ENCODE peak calls at places on chromosomes 2 and 18, in ten cellular contexts. One of them, this sample, is unnamed.

GRCh38 chr2:109375131-109375561 is 238.6 kb downstream of the SEPTIN10 start:
- DNase-seq in GM12878: no peak
- DNase-seq in endothelial cell of umbilical vein: no peak
- DNase-seq in SK-N-SH: peak; percentile 5
- DNase-seq in WTC11: no peak
- DNase-seq in HepG2: no peak
- DNase-seq in HCT116: no peak
- DNase-seq in A549: no peak
- DNase-seq in H1: peak; percentile 33
- DNase-seq in K562: no peak
- DNase-seq in this sample: no peak

GRCh38 chr18:57141208-57142129 is 5.4 kb upstream of the BOD1L2 start:
- DNase-seq in K562: peak; percentile 41
- DNase-seq in endothelial cell of umbilical vein: no peak
- DNase-seq in WTC11: no peak
- DNase-seq in A549: no peak
- DNase-seq in HepG2: peak; percentile 82
- DNase-seq in SK-N-SH: no peak
- DNase-seq in H1: no peak
- DNase-seq in GM12878: no peak
- DNase-seq in HCT116: no peak
- DNase-seq in this sample: no peak

GRCh38 chr2:10740226-10740625 is 18.8 kb downstream of the ATP6V1C2 start:
- DNase-seq in HCT116: no peak
- DNase-seq in GM12878: no peak
- DNase-seq in H1: no peak
- DNase-seq in K562: no peak
- DNase-seq in SK-N-SH: no peak
- DNase-seq in WTC11: no peak
- DNase-seq in A549: no peak
- DNase-seq in HepG2: peak; percentile 49
- DNase-seq in endothelial cell of umbilical vein: no peak
- DNase-seq in this sample: no peak

GRCh38 chr2:181891258-181891965 is at the start of gene ITPRID2:
- DNase-seq in GM12878: no peak
- DNase-seq in HCT116: peak; percentile 74
- DNase-seq in endothelial cell of umbilical vein: peak; percentile 87
- DNase-seq in A549: peak; percentile 91
- DNase-seq in WTC11: peak; percentile 76
- DNase-seq in SK-N-SH: peak; percentile 98
- DNase-seq in H1: no peak
- DNase-seq in K562: peak; percentile 95
- DNase-seq in HepG2: peak; percentile 80
- DNase-seq in this sample: peak; percentile 95

GRCh38 chr2:32632089-32632488 is 4.2 kb downstream of the TTC27 start:
- DNase-seq in WTC11: no peak
- DNase-seq in endothelial cell of umbilical vein: no peak
- DNase-seq in GM12878: no peak
- DNase-seq in HepG2: no peak
- DNase-seq in H1: no peak
- DNase-seq in SK-N-SH: no peak
- DNase-seq in HCT116: peak; percentile 7
- DNase-seq in A549: peak; percentile 51
- DNase-seq in K562: peak; percentile 75
- DNase-seq in this sample: peak; percentile 39

GRCh38 chr2:33019796-33020195 is 73.0 kb downstream of the LTBP1 start:
- DNase-seq in SK-N-SH: no peak
- DNase-seq in GM12878: no peak
- DNase-seq in A549: no peak
- DNase-seq in K562: peak; percentile 79
- DNase-seq in endothelial cell of umbilical vein: no peak
- DNase-seq in H1: no peak
- DNase-seq in WTC11: no peak
- DNase-seq in HepG2: no peak
- DNase-seq in HCT116: no peak
- DNase-seq in this sample: no peak

GRCh38 chr2:236573066-236573929 is 3.7 kb downstream of the ACKR3 start:
- DNase-seq in endothelial cell of umbilical vein: no peak
- DNase-seq in HepG2: no peak
- DNase-seq in H1: no peak
- DNase-seq in K562: no peak
- DNase-seq in A549: no peak
- DNase-seq in HCT116: no peak
- DNase-seq in WTC11: no peak
- DNase-seq in SK-N-SH: no peak
- DNase-seq in GM12878: no peak
- DNase-seq in this sample: no peak

GRCh38 chr18:70781860-70782453 is 493.1 kb downstream of the SOCS6 start:
- DNase-seq in WTC11: peak; percentile 37
- DNase-seq in SK-N-SH: peak; percentile 57
- DNase-seq in HCT116: peak; percentile 15
- DNase-seq in HepG2: peak; percentile 27
- DNase-seq in K562: peak; percentile 21
- DNase-seq in endothelial cell of umbilical vein: peak; percentile 72
- DNase-seq in GM12878: peak; percentile 15
- DNase-seq in A549: peak; percentile 22
- DNase-seq in H1: peak; percentile 86
- DNase-seq in this sample: peak; percentile 62

GRCh38 chr2:135525786-135526185 is 5.2 kb downstream of the ZRANB3 start:
- DNase-seq in K562: no peak
- DNase-seq in HCT116: no peak
- DNase-seq in endothelial cell of umbilical vein: no peak
- DNase-seq in WTC11: no peak
- DNase-seq in HepG2: no peak
- DNase-seq in H1: no peak
- DNase-seq in GM12878: peak; percentile 12
- DNase-seq in SK-N-SH: no peak
- DNase-seq in A549: no peak
- DNase-seq in this sample: no peak

GRCh38 chr2:23478087-23478932 is 93.3 kb downstream of the KLHL29 start:
- DNase-seq in SK-N-SH: no peak
- DNase-seq in HepG2: no peak
- DNase-seq in A549: no peak
- DNase-seq in GM12878: no peak
- DNase-seq in endothelial cell of umbilical vein: no peak
- DNase-seq in K562: no peak
- DNase-seq in WTC11: peak; percentile 33
- DNase-seq in HCT116: no peak
- DNase-seq in H1: no peak
- DNase-seq in this sample: no peak

GRCh38 chr2:240325654-240326031 is 109.8 kb upstream of the GPC1 start:
- DNase-seq in HCT116: no peak
- DNase-seq in HepG2: no peak
- DNase-seq in H1: no peak
- DNase-seq in K562: no peak
- DNase-seq in A549: no peak
- DNase-seq in WTC11: no peak
- DNase-seq in GM12878: no peak
- DNase-seq in endothelial cell of umbilical vein: no peak
- DNase-seq in SK-N-SH: peak; percentile 82
- DNase-seq in this sample: no peak

GRCh38 chr2:237673130-237673921 is 45.9 kb downstream of the LRRFIP1 start:
- DNase-seq in HCT116: peak; percentile 75
- DNase-seq in K562: peak; percentile 65
- DNase-seq in A549: peak; percentile 76
- DNase-seq in WTC11: peak; percentile 59
- DNase-seq in HepG2: peak; percentile 74
- DNase-seq in endothelial cell of umbilical vein: peak; percentile 74
- DNase-seq in H1: no peak
- DNase-seq in GM12878: no peak
- DNase-seq in SK-N-SH: peak; percentile 84
- DNase-seq in this sample: peak; percentile 89

GRCh38 chr2:43218550-43219382 is 7.6 kb downstream of the ZFP36L2 start:
- DNase-seq in HepG2: peak; percentile 76
- DNase-seq in A549: peak; percentile 73
- DNase-seq in WTC11: no peak
- DNase-seq in GM12878: no peak
- DNase-seq in SK-N-SH: no peak
- DNase-seq in endothelial cell of umbilical vein: peak; percentile 53
- DNase-seq in K562: peak; percentile 52
- DNase-seq in HCT116: no peak
- DNase-seq in H1: no peak
- DNase-seq in this sample: peak; percentile 87

GRCh38 chr2:101047075-101047766 is 45.1 kb downstream of the RPL31 start:
- DNase-seq in K562: no peak
- DNase-seq in SK-N-SH: no peak
- DNase-seq in WTC11: no peak
- DNase-seq in HCT116: peak; percentile 32
- DNase-seq in GM12878: no peak
- DNase-seq in endothelial cell of umbilical vein: peak; percentile 79
- DNase-seq in HepG2: no peak
- DNase-seq in A549: peak; percentile 42
- DNase-seq in H1: no peak
- DNase-seq in this sample: no peak

GRCh38 chr2:72917875-72918660 is 749 bp downstream of the EMX1 start:
- DNase-seq in SK-N-SH: peak; percentile 65
- DNase-seq in HCT116: no peak
- DNase-seq in endothelial cell of umbilical vein: no peak
- DNase-seq in GM12878: no peak
- DNase-seq in H1: peak; percentile 71
- DNase-seq in A549: no peak
- DNase-seq in K562: no peak
- DNase-seq in WTC11: peak; percentile 58
- DNase-seq in HepG2: no peak
- DNase-seq in this sample: peak; percentile 23

GRCh38 chr18:37368110-37368812 is 197.3 kb downstream of the CELF4 start:
- DNase-seq in HepG2: no peak
- DNase-seq in A549: no peak
- DNase-seq in H1: no peak
- DNase-seq in SK-N-SH: peak; percentile 62
- DNase-seq in K562: no peak
- DNase-seq in GM12878: no peak
- DNase-seq in WTC11: no peak
- DNase-seq in endothelial cell of umbilical vein: no peak
- DNase-seq in HCT116: no peak
- DNase-seq in this sample: no peak

GRCh38 chr2:27041708-27042107 is 8.9 kb downstream of the TMEM214 start:
- DNase-seq in endothelial cell of umbilical vein: no peak
- DNase-seq in SK-N-SH: no peak
- DNase-seq in HCT116: no peak
- DNase-seq in K562: no peak
- DNase-seq in A549: no peak
- DNase-seq in H1: no peak
- DNase-seq in WTC11: no peak
- DNase-seq in HepG2: no peak
- DNase-seq in GM12878: no peak
- DNase-seq in this sample: no peak

GRCh38 chr2:24977631-24978030 is 5.9 kb upstream of the DNAJC27 start:
- DNase-seq in K562: no peak
- DNase-seq in endothelial cell of umbilical vein: no peak
- DNase-seq in HepG2: peak; percentile 45
- DNase-seq in HCT116: no peak
- DNase-seq in WTC11: no peak
- DNase-seq in A549: no peak
- DNase-seq in SK-N-SH: no peak
- DNase-seq in GM12878: no peak
- DNase-seq in H1: no peak
- DNase-seq in this sample: no peak

GRCh38 chr18:29418136-29418535 is 1241.2 kb upstream of the CDH2 start:
- DNase-seq in WTC11: no peak
- DNase-seq in H1: no peak
- DNase-seq in SK-N-SH: no peak
- DNase-seq in A549: no peak
- DNase-seq in endothelial cell of umbilical vein: no peak
- DNase-seq in GM12878: no peak
- DNase-seq in K562: no peak
- DNase-seq in HepG2: no peak
- DNase-seq in HCT116: no peak
- DNase-seq in this sample: no peak
- TF ChIP-seq MAX in WTC11: no peak
- TF ChIP-seq MAX in H1: no peak
- TF ChIP-seq MAX in SK-N-SH: no peak
- TF ChIP-seq MAX in A549: no peak
- TF ChIP-seq MAX in endothelial cell of umbilical vein: no peak
- TF ChIP-seq MAX in GM12878: no peak
- TF ChIP-seq MAX in K562: no peak
- TF ChIP-seq MAX in HepG2: no peak
- TF ChIP-seq MAX in HCT116: no peak
- TF ChIP-seq MAX in this sample: no peak

GRCh38 chr2:28394331-28394877 is 1.7 kb downstream of the FOSL2 start:
- DNase-seq in H1: no peak
- DNase-seq in WTC11: no peak
- DNase-seq in K562: no peak
- DNase-seq in SK-N-SH: no peak
- DNase-seq in GM12878: no peak
- DNase-seq in HepG2: no peak
- DNase-seq in endothelial cell of umbilical vein: peak; percentile 63
- DNase-seq in HCT116: no peak
- DNase-seq in A549: peak; percentile 44
- DNase-seq in this sample: peak; percentile 56
- TF ChIP-seq MAX in H1: no peak
- TF ChIP-seq MAX in WTC11: no peak
- TF ChIP-seq MAX in K562: no peak
- TF ChIP-seq MAX in SK-N-SH: peak; percentile 51
- TF ChIP-seq MAX in GM12878: no peak
- TF ChIP-seq MAX in HepG2: no peak
- TF ChIP-seq MAX in endothelial cell of umbilical vein: no peak
- TF ChIP-seq MAX in HCT116: no peak
- TF ChIP-seq MAX in A549: peak; percentile 52
- TF ChIP-seq MAX in this sample: peak; percentile 19

GRCh38 chr2:64327510-64328414 is 126.2 kb upstream of the LGALSL start:
- DNase-seq in H1: peak; percentile 49
- DNase-seq in SK-N-SH: peak; percentile 65
- DNase-seq in A549: peak; percentile 40
- DNase-seq in HCT116: no peak
- DNase-seq in endothelial cell of umbilical vein: peak; percentile 40
- DNase-seq in GM12878: peak; percentile 43
- DNase-seq in WTC11: peak; percentile 29
- DNase-seq in K562: no peak
- DNase-seq in HepG2: no peak
- DNase-seq in this sample: peak; percentile 37
- TF ChIP-seq MAX in H1: no peak
- TF ChIP-seq MAX in SK-N-SH: no peak
- TF ChIP-seq MAX in A549: no peak
- TF ChIP-seq MAX in HCT116: no peak
- TF ChIP-seq MAX in endothelial cell of umbilical vein: no peak
- TF ChIP-seq MAX in GM12878: no peak
- TF ChIP-seq MAX in WTC11: no peak
- TF ChIP-seq MAX in K562: no peak
- TF ChIP-seq MAX in HepG2: no peak
- TF ChIP-seq MAX in this sample: no peak

GRCh38 chr2:220628252-220628651 is 943.9 kb downstream of the EPHA4 start:
- DNase-seq in WTC11: no peak
- DNase-seq in HepG2: no peak
- DNase-seq in SK-N-SH: no peak
- DNase-seq in HCT116: no peak
- DNase-seq in A549: no peak
- DNase-seq in endothelial cell of umbilical vein: no peak
- DNase-seq in K562: no peak
- DNase-seq in H1: no peak
- DNase-seq in GM12878: no peak
- DNase-seq in this sample: no peak

GRCh38 chr2:220626603-220627002 is 945.5 kb downstream of the EPHA4 start:
- DNase-seq in HCT116: no peak
- DNase-seq in SK-N-SH: no peak
- DNase-seq in H1: no peak
- DNase-seq in K562: no peak
- DNase-seq in A549: no peak
- DNase-seq in GM12878: no peak
- DNase-seq in WTC11: no peak
- DNase-seq in endothelial cell of umbilical vein: no peak
- DNase-seq in HepG2: no peak
- DNase-seq in this sample: no peak
- TF ChIP-seq MAX in HCT116: no peak
- TF ChIP-seq MAX in SK-N-SH: no peak
- TF ChIP-seq MAX in H1: no peak
- TF ChIP-seq MAX in K562: no peak
- TF ChIP-seq MAX in A549: no peak
- TF ChIP-seq MAX in GM12878: no peak
- TF ChIP-seq MAX in WTC11: no peak
- TF ChIP-seq MAX in endothelial cell of umbilical vein: no peak
- TF ChIP-seq MAX in HepG2: no peak
- TF ChIP-seq MAX in this sample: no peak

GRCh38 chr2:150167711-150168110 is 319.8 kb downstream of the RND3 start:
- DNase-seq in WTC11: no peak
- DNase-seq in HCT116: no peak
- DNase-seq in endothelial cell of umbilical vein: peak; percentile 63
- DNase-seq in K562: peak; percentile 70
- DNase-seq in A549: peak; percentile 73
- DNase-seq in GM12878: peak; percentile 30
- DNase-seq in SK-N-SH: no peak
- DNase-seq in H1: no peak
- DNase-seq in HepG2: no peak
- DNase-seq in this sample: no peak
- TF ChIP-seq MAX in WTC11: no peak
- TF ChIP-seq MAX in HCT116: no peak
- TF ChIP-seq MAX in endothelial cell of umbilical vein: no peak
- TF ChIP-seq MAX in K562: no peak
- TF ChIP-seq MAX in A549: peak; percentile 53
- TF ChIP-seq MAX in GM12878: no peak
- TF ChIP-seq MAX in SK-N-SH: peak; percentile 28
- TF ChIP-seq MAX in H1: no peak
- TF ChIP-seq MAX in HepG2: no peak
- TF ChIP-seq MAX in this sample: no peak

This sample was measured in NB4.